ENCODE peak calls at places on chromosomes 16 and 17, in nine cellular contexts. O, I, U, E, F, V, R, Z and H are unnamed samples.

GRCh38 chr16:89873109-89873821 is at the start of gene TCF25:
- DNase-seq in O (peak), I (peak), U (peak), E (peak), F (peak), V (no peak), R (peak), Z (peak), H (peak)

GRCh38 chr16:535446-536405 is 8.2 kb downstream of the CAPN15 start:
- DNase-seq in O (no peak), I (no peak), U (peak), E (no peak), F (peak), V (no peak), R (no peak), Z (no peak), H (no peak)

GRCh38 chr16:82137819-82138177 is 32.2 kb downstream of the MPHOSPH6 start:
- DNase-seq in O (no peak), I (no peak), U (no peak), E (no peak), F (peak), V (no peak), R (no peak), Z (no peak), H (no peak)

GRCh38 chr17:72122002-72122310 is 1.1 kb downstream of the SOX9 start:
- DNase-seq in O (no peak), I (no peak), U (no peak), E (no peak), F (peak), V (no peak), R (no peak), Z (no peak), H (no peak)

GRCh38 chr16:58385218-58385773 is 7.0 kb upstream of the GINS3 start:
- DNase-seq in O (no peak), I (no peak), U (no peak), E (no peak), F (no peak), V (no peak), R (no peak), Z (no peak), H (no peak)

GRCh38 chr16:2180962-2181923 is 15.2 kb downstream of the CASKIN1 start:
- DNase-seq in O (no peak), I (no peak), U (no peak), E (peak), F (no peak), V (no peak), R (no peak), Z (no peak), H (no peak)

GRCh38 chr17:71713846-71714245 is 407.0 kb upstream of the SOX9 start:
- DNase-seq in O (no peak), I (no peak), U (no peak), E (no peak), F (no peak), V (no peak), R (no peak), Z (no peak), H (no peak)

GRCh38 chr17:20009302-20010098 is at the start of gene SPECC1:
- DNase-seq in O (peak), I (no peak), U (no peak), E (peak), F (peak), V (no peak), R (no peak), Z (peak), H (peak)

GRCh38 chr16:81511371-81511770 is 66.8 kb downstream of the CMIP start:
- DNase-seq in O (no peak), I (no peak), U (no peak), E (no peak), F (peak), V (no peak), R (peak), Z (no peak), H (no peak)

GRCh38 chr16:85898521-85899442 is at the start of gene IRF8:
- DNase-seq in O (peak), I (peak), U (no peak), E (peak), F (peak), V (no peak), R (no peak), Z (peak), H (peak)

GRCh38 chr17:42121066-42121769 is at the start of gene KAT2A:
- DNase-seq in O (peak), I (peak), U (peak), E (peak), F (peak), V (no peak), R (peak), Z (peak), H (peak)

GRCh38 chr16:47387026-47387734 is 73.7 kb downstream of the ITFG1 start:
- DNase-seq in O (no peak), I (no peak), U (no peak), E (no peak), F (no peak), V (no peak), R (no peak), Z (no peak), H (no peak)

GRCh38 chr16:22222998-22223397 is 16.9 kb downstream of the EEF2K start:
- DNase-seq in O (no peak), I (no peak), U (no peak), E (no peak), F (no peak), V (no peak), R (no peak), Z (no peak), H (no peak)

GRCh38 chr17:17155568-17155967 is 50.6 kb downstream of the PLD6 start:
- DNase-seq in O (no peak), I (no peak), U (no peak), E (no peak), F (no peak), V (no peak), R (no peak), Z (no peak), H (no peak)

GRCh38 chr17:66957343-66957742 is 7.2 kb upstream of the CACNG4 start:
- DNase-seq in O (no peak), I (no peak), U (no peak), E (no peak), F (no peak), V (no peak), R (no peak), Z (no peak), H (no peak)

GRCh38 chr16:16185095-16185494 is 38.2 kb downstream of the ABCC6 start:
- DNase-seq in O (no peak), I (no peak), U (no peak), E (no peak), F (no peak), V (no peak), R (no peak), Z (no peak), H (no peak)

GRCh38 chr16:81774348-81774747 is 4.7 kb upstream of the PLCG2 start:
- DNase-seq in O (no peak), I (no peak), U (no peak), E (no peak), F (no peak), V (no peak), R (no peak), Z (no peak), H (no peak)

GRCh38 chr17:5446786-5447185 is 7.8 kb upstream of the C1QBP start:
- DNase-seq in O (peak), I (no peak), U (no peak), E (no peak), F (no peak), V (no peak), R (no peak), Z (no peak), H (no peak)

GRCh38 chr16:29857133-29857760 is 5.8 kb downstream of the CDIPT start:
- DNase-seq in O (no peak), I (no peak), U (peak), E (no peak), F (peak), V (peak), R (no peak), Z (no peak), H (no peak)

GRCh38 chr16:63323055-63323454 is 1286.8 kb upstream of the CDH8 start:
- DNase-seq in O (no peak), I (no peak), U (no peak), E (no peak), F (no peak), V (no peak), R (no peak), Z (no peak), H (no peak)